ENCODE peak calls at places on chromosomes 13 and 19, in ten cellular contexts. One of them, this sample, is unnamed.

GRCh38 chr19:17097593-17098126 is 22.1 kb downstream of the MYO9B start:
- DNase-seq in SHP77: no peak
- DNase-seq in pancreas: no peak
- DNase-seq in neural crest cell: no peak
- DNase-seq in mucosa of descending colon: no peak
- DNase-seq in HT-29: peak; percentile 25
- DNase-seq in effector memory CD8-positive, alpha-beta T cell: no peak
- DNase-seq in SK-N-DZ: no peak
- DNase-seq in aorta: no peak
- DNase-seq in fibroblast of villous mesenchyme: peak; percentile 89
- DNase-seq in this sample: no peak

GRCh38 chr13:90402102-90402501 is 945.4 kb upstream of the MIR17HG start:
- DNase-seq in SHP77: no peak
- DNase-seq in pancreas: no peak
- DNase-seq in neural crest cell: no peak
- DNase-seq in mucosa of descending colon: no peak
- DNase-seq in HT-29: no peak
- DNase-seq in effector memory CD8-positive, alpha-beta T cell: no peak
- DNase-seq in SK-N-DZ: no peak
- DNase-seq in aorta: no peak
- DNase-seq in fibroblast of villous mesenchyme: no peak
- DNase-seq in this sample: no peak

GRCh38 chr13:45750566-45750965 is 48.4 kb downstream of the CBY2 start:
- DNase-seq in SHP77: no peak
- DNase-seq in pancreas: no peak
- DNase-seq in neural crest cell: no peak
- DNase-seq in mucosa of descending colon: no peak
- DNase-seq in HT-29: no peak
- DNase-seq in effector memory CD8-positive, alpha-beta T cell: no peak
- DNase-seq in SK-N-DZ: no peak
- DNase-seq in aorta: no peak
- DNase-seq in fibroblast of villous mesenchyme: no peak
- DNase-seq in this sample: no peak

GRCh38 chr19:18940791-18941627 is at the start of gene HOMER3:
- DNase-seq in SHP77: peak; percentile 7
- DNase-seq in pancreas: peak; percentile 77
- DNase-seq in neural crest cell: peak; percentile 84
- DNase-seq in mucosa of descending colon: peak; percentile 89
- DNase-seq in HT-29: peak; percentile 36
- DNase-seq in effector memory CD8-positive, alpha-beta T cell: peak; percentile 54
- DNase-seq in SK-N-DZ: peak; percentile 41
- DNase-seq in aorta: peak; percentile 86
- DNase-seq in fibroblast of villous mesenchyme: peak; percentile 64
- DNase-seq in this sample: peak; percentile 82

GRCh38 chr19:51986309-51987291 is at the start of gene ZNF350:
- DNase-seq in SHP77: peak; percentile 44
- DNase-seq in pancreas: peak; percentile 93
- DNase-seq in neural crest cell: peak; percentile 75
- DNase-seq in mucosa of descending colon: peak; percentile 99
- DNase-seq in HT-29: peak; percentile 87
- DNase-seq in effector memory CD8-positive, alpha-beta T cell: peak; percentile 86
- DNase-seq in SK-N-DZ: peak; percentile 88
- DNase-seq in aorta: peak; percentile 94
- DNase-seq in fibroblast of villous mesenchyme: peak; percentile 99
- DNase-seq in this sample: peak; percentile 93

GRCh38 chr13:109743706-109744453 is 42.5 kb downstream of the IRS2 start:
- DNase-seq in SHP77: peak; percentile 78
- DNase-seq in pancreas: no peak
- DNase-seq in neural crest cell: no peak
- DNase-seq in mucosa of descending colon: peak; percentile 42
- DNase-seq in HT-29: peak; percentile 92
- DNase-seq in effector memory CD8-positive, alpha-beta T cell: no peak
- DNase-seq in SK-N-DZ: no peak
- DNase-seq in aorta: no peak
- DNase-seq in fibroblast of villous mesenchyme: peak; percentile 92
- DNase-seq in this sample: no peak

GRCh38 chr13:32791545-32792172 is 205.4 kb downstream of the PDS5B start:
- DNase-seq in SHP77: no peak
- DNase-seq in pancreas: no peak
- DNase-seq in neural crest cell: no peak
- DNase-seq in mucosa of descending colon: no peak
- DNase-seq in HT-29: peak; percentile 66
- DNase-seq in effector memory CD8-positive, alpha-beta T cell: no peak
- DNase-seq in SK-N-DZ: no peak
- DNase-seq in aorta: no peak
- DNase-seq in fibroblast of villous mesenchyme: peak; percentile 31
- DNase-seq in this sample: no peak

GRCh38 chr13:106455190-106455589 is 80.3 kb downstream of the EFNB2 start:
- DNase-seq in SHP77: no peak
- DNase-seq in pancreas: no peak
- DNase-seq in neural crest cell: no peak
- DNase-seq in mucosa of descending colon: no peak
- DNase-seq in HT-29: no peak
- DNase-seq in effector memory CD8-positive, alpha-beta T cell: no peak
- DNase-seq in SK-N-DZ: no peak
- DNase-seq in aorta: no peak
- DNase-seq in fibroblast of villous mesenchyme: no peak
- DNase-seq in this sample: no peak

GRCh38 chr13:24168980-24169379 is 8.5 kb downstream of the SPATA13 start:
- DNase-seq in SHP77: no peak
- DNase-seq in pancreas: peak; percentile 74
- DNase-seq in neural crest cell: no peak
- DNase-seq in mucosa of descending colon: no peak
- DNase-seq in HT-29: no peak
- DNase-seq in effector memory CD8-positive, alpha-beta T cell: no peak
- DNase-seq in SK-N-DZ: no peak
- DNase-seq in aorta: no peak
- DNase-seq in fibroblast of villous mesenchyme: no peak
- DNase-seq in this sample: no peak

GRCh38 chr19:41195675-41196497 is 2.9 kb downstream of the CYP2S1 start:
- DNase-seq in SHP77: no peak
- DNase-seq in pancreas: no peak
- DNase-seq in neural crest cell: no peak
- DNase-seq in mucosa of descending colon: no peak
- DNase-seq in HT-29: no peak
- DNase-seq in effector memory CD8-positive, alpha-beta T cell: no peak
- DNase-seq in SK-N-DZ: no peak
- DNase-seq in aorta: no peak
- DNase-seq in fibroblast of villous mesenchyme: peak; percentile 51
- DNase-seq in this sample: no peak

GRCh38 chr19:14066139-14066538 is 4.3 kb upstream of the PALM3 start:
- DNase-seq in SHP77: no peak
- DNase-seq in pancreas: no peak
- DNase-seq in neural crest cell: no peak
- DNase-seq in mucosa of descending colon: no peak
- DNase-seq in HT-29: no peak
- DNase-seq in effector memory CD8-positive, alpha-beta T cell: no peak
- DNase-seq in SK-N-DZ: no peak
- DNase-seq in aorta: no peak
- DNase-seq in fibroblast of villous mesenchyme: no peak
- DNase-seq in this sample: no peak

GRCh38 chr13:44549461-44549860 is 26.7 kb downstream of the TSC22D1 start:
- DNase-seq in SHP77: no peak
- DNase-seq in pancreas: no peak
- DNase-seq in neural crest cell: no peak
- DNase-seq in mucosa of descending colon: no peak
- DNase-seq in HT-29: no peak
- DNase-seq in effector memory CD8-positive, alpha-beta T cell: no peak
- DNase-seq in SK-N-DZ: no peak
- DNase-seq in aorta: no peak
- DNase-seq in fibroblast of villous mesenchyme: no peak
- DNase-seq in this sample: no peak

GRCh38 chr19:55694241-55694655 is 19.2 kb downstream of the EPN1 start:
- DNase-seq in SHP77: no peak
- DNase-seq in pancreas: no peak
- DNase-seq in neural crest cell: no peak
- DNase-seq in mucosa of descending colon: peak; percentile 76
- DNase-seq in HT-29: no peak
- DNase-seq in effector memory CD8-positive, alpha-beta T cell: no peak
- DNase-seq in SK-N-DZ: no peak
- DNase-seq in aorta: no peak
- DNase-seq in fibroblast of villous mesenchyme: no peak
- DNase-seq in this sample: no peak

This sample was measured in coronary artery.